ENCODE peak calls at places on chromosomes 5 and 9, in five cellular contexts. P, Y, J, S and O are unnamed samples.

GRCh38 chr5:172473427-172473826 is 19.1 kb upstream of the SH3PXD2B start:
- DNase-seq in Y (no peak), S (no peak), P (no peak), J (no peak), O (no peak)

GRCh38 chr5:118548761-118549160 is 439.6 kb downstream of the DTWD2 start:
- DNase-seq in P (no peak), Y (no peak), J (peak; percentile 61), S (no peak), O (no peak)

GRCh38 chr5:33370135-33370472 is 70.7 kb upstream of the TARS1 start:
- DNase-seq in P (no peak), Y (no peak), S (no peak), J (peak; percentile 92), O (no peak)

GRCh38 chr9:132647355-132647754 is 22.4 kb downstream of the DDX31 start:
- DNase-seq in Y (no peak), P (no peak), J (peak; percentile 86), S (no peak), O (no peak)

GRCh38 chr9:97985058-97985861 is 2.1 kb downstream of the ANP32B start:
- DNase-seq in S (no peak), P (no peak), Y (peak; percentile 24), J (peak; percentile 31), O (peak; percentile 11)

GRCh38 chr9:21964925-21965385 is 29.2 kb downstream of the CDKN2A start:
- DNase-seq in J (peak; percentile 81), Y (no peak), S (no peak), P (peak; percentile 69), O (peak; percentile 56)

GRCh38 chr5:39815701-39816100 is 390.9 kb upstream of the DAB2 start:
- DNase-seq in J (no peak), S (no peak), P (no peak), Y (no peak), O (no peak)

GRCh38 chr5:10760033-10760975 is 730 bp downstream of the DAP start:
- DNase-seq in P (peak; percentile 54), S (no peak), J (peak; percentile 63), Y (peak; percentile 48), O (peak; percentile 46)

GRCh38 chr9:26974927-26975326 is 18.7 kb downstream of the IFT74 start:
- DNase-seq in S (no peak), Y (no peak), P (no peak), J (no peak), O (no peak)

GRCh38 chr5:155050384-155051019 is 36.9 kb downstream of the KIF4B start:
- DNase-seq in S (no peak), Y (no peak), P (no peak), J (no peak), O (no peak)

GRCh38 chr5:110918683-110919082 is 152.8 kb upstream of the TSLP start:
- DNase-seq in P (no peak), Y (no peak), S (no peak), J (no peak), O (no peak)

GRCh38 chr9:79581794-79582193 is 10.0 kb downstream of the TLE4 start:
- DNase-seq in Y (no peak), J (peak; percentile 72), S (no peak), P (no peak), O (no peak)

GRCh38 chr9:134390947-134391318 is 64.7 kb downstream of the RXRA start:
- DNase-seq in J (no peak), S (no peak), Y (no peak), P (no peak), O (no peak)

GRCh38 chr9:137301086-137301947 is 754 bp downstream of the NRARP start:
- DNase-seq in Y (no peak), P (peak; percentile 73), J (peak; percentile 67), S (no peak), O (peak; percentile 56)

GRCh38 chr5:58085800-58086199 is 374.1 kb downstream of the PLK2 start:
- DNase-seq in Y (peak; percentile 28), P (no peak), J (peak; percentile 52), S (no peak), O (peak; percentile 62)

GRCh38 chr9:131111854-131112311 is 13.5 kb upstream of the NUP214 start:
- DNase-seq in P (peak; percentile 5), J (no peak), Y (no peak), S (no peak), O (no peak)

GRCh38 chr9:22129134-22129533 is 120.0 kb upstream of the CDKN2B start:
- DNase-seq in S (no peak), P (no peak), J (peak; percentile 56), Y (no peak), O (no peak)

GRCh38 chr9:3497406-3497805 is 28.4 kb downstream of the RFX3 start:
- DNase-seq in P (no peak), Y (no peak), S (no peak), J (peak; percentile 52), O (no peak)

GRCh38 chr5:181204561-181205401 is at the start of gene TRIM7:
- DNase-seq in J (no peak), P (peak; percentile 65), Y (peak; percentile 65), S (no peak), O (peak; percentile 73)

GRCh38 chr5:108801776-108802175 is 54.1 kb downstream of the FER start:
- DNase-seq in J (peak; percentile 89), S (no peak), Y (peak; percentile 51), P (no peak), O (peak; percentile 19)

GRCh38 chr5:150227606-150228273 is 37.9 kb downstream of the SLC6A7 start:
- DNase-seq in J (peak; percentile 38), Y (no peak), P (no peak), S (no peak), O (no peak)

GRCh38 chr9:117411547-117411946 is 3.3 kb downstream of the ASTN2 start:
- DNase-seq in S (no peak), P (peak; percentile 51), Y (peak; percentile 50), J (peak; percentile 12), O (peak; percentile 8)

GRCh38 chr5:1007221-1007680 is 1.4 kb upstream of the NKD2 start:
- DNase-seq in Y (no peak), S (no peak), J (no peak), P (no peak), O (no peak)

GRCh38 chr5:137828664-137829063 is 39.0 kb upstream of the MYOT start:
- DNase-seq in P (no peak), Y (no peak), S (no peak), J (no peak), O (no peak)

GRCh38 chr9:114507726-114508125 is 2.5 kb upstream of the WHRN start:
- DNase-seq in Y (no peak), S (no peak), P (peak; percentile 56), J (peak; percentile 32), O (peak; percentile 9)

GRCh38 chr5:33321026-33321425 is 119.7 kb upstream of the TARS1 start:
- DNase-seq in S (no peak), Y (no peak), J (peak; percentile 99), P (no peak), O (no peak)

GRCh38 chr5:135492319-135492626 is 40.1 kb upstream of the TIFAB start:
- DNase-seq in S (no peak), J (no peak), P (no peak), Y (no peak), O (no peak)

GRCh38 chr5:34499001-34499734 is 157.0 kb upstream of the RAI14 start:
- DNase-seq in J (peak; percentile 60), S (no peak), P (peak; percentile 37), Y (no peak), O (no peak)

GRCh38 chr5:132090107-132090506 is 16.5 kb downstream of the CSF2 start:
- DNase-seq in J (peak; percentile 73), S (no peak), P (no peak), Y (no peak), O (peak; percentile 50)

GRCh38 chr9:131799177-131799823 is 59.4 kb upstream of the RAPGEF1 start:
- DNase-seq in Y (no peak), J (peak; percentile 32), P (peak; percentile 72), S (peak; percentile 47), O (peak; percentile 54)

GRCh38 chr5:962801-963200 is 45.8 kb upstream of the NKD2 start:
- DNase-seq in Y (no peak), S (no peak), P (no peak), J (no peak), O (no peak)

GRCh38 chr9:4857163-4857562 is 64.4 kb downstream of the RCL1 start:
- DNase-seq in J (no peak), S (no peak), Y (no peak), P (no peak), O (no peak)

GRCh38 chr9:104772707-104773106 is 8.8 kb downstream of the NIPSNAP3B start:
- DNase-seq in Y (no peak), P (no peak), J (peak; percentile 42), S (no peak), O (no peak)

GRCh38 chr5:56617998-56618397 is 197.4 kb upstream of the MAP3K1 start:
- DNase-seq in P (no peak), J (no peak), Y (no peak), S (no peak), O (no peak)

GRCh38 chr5:157900644-157901043 is 41.7 kb upstream of the CLINT1 start:
- DNase-seq in J (no peak), S (no peak), P (no peak), Y (no peak), O (no peak)

GRCh38 chr5:77167695-77168111 is 42.8 kb upstream of the PDE8B start:
- DNase-seq in J (peak; percentile 75), Y (peak; percentile 87), S (no peak), P (no peak), O (no peak)

GRCh38 chr5:39473156-39473779 is 48.5 kb upstream of the DAB2 start:
- DNase-seq in Y (no peak), P (no peak), J (peak; percentile 33), S (no peak), O (no peak)